ENCODE peak calls at places on chromosomes 7 and 10, in seven cellular contexts. I, N, H, J, O, T and E are unnamed samples.

GRCh38 chr7:95906871-95907270 is 134.5 kb downstream of the DYNC1I1 start:
- DNase-seq in N (no peak), O (no peak), J (no peak), I (no peak), T (no peak), H (no peak), E (no peak)

GRCh38 chr7:50679218-50680007 is 103.3 kb downstream of the GRB10 start:
- DNase-seq in O (peak; percentile 46), I (peak; percentile 45), N (peak; percentile 71), T (no peak), J (no peak), H (no peak), E (peak; percentile 42)

GRCh38 chr10:130213286-130214080 is 77.3 kb downstream of the GLRX3 start:
- DNase-seq in O (no peak), N (no peak), I (no peak), J (no peak), T (no peak), H (no peak), E (no peak)

GRCh38 chr10:75708060-75708459 is 276.6 kb downstream of the LRMDA start:
- DNase-seq in O (no peak), I (no peak), H (no peak), T (no peak), J (no peak), N (no peak), E (no peak)

GRCh38 chr10:92851003-92851402 is 2.7 kb downstream of the EXOC6 start:
- DNase-seq in I (no peak), J (no peak), O (no peak), T (no peak), N (no peak), H (no peak), E (no peak)

GRCh38 chr7:1806354-1806753 is 136.3 kb downstream of the ELFN1 start:
- DNase-seq in T (no peak), O (no peak), I (no peak), J (no peak), H (no peak), N (no peak), E (no peak)

GRCh38 chr10:97207756-97208346 is 22.1 kb upstream of the SLIT1 start:
- DNase-seq in J (no peak), T (no peak), I (no peak), H (no peak), O (no peak), N (no peak), E (no peak)

GRCh38 chr10:43046288-43046991 is 30.4 kb upstream of the RET start:
- DNase-seq in N (no peak), J (no peak), T (no peak), I (no peak), O (no peak), H (no peak), E (no peak)